ENCODE peak calls at places on chromosomes 5 and 9, in four cellular contexts. M, A, P and F are unnamed samples.

GRCh38 chr5:33527696-33528095 is 86.9 kb downstream of the TARS1 start:
- DNase-seq in P (no peak), A (no peak), M (no peak), F (no peak)

GRCh38 chr5:150789943-150790611 is 11.5 kb downstream of the SMIM3 start:
- DNase-seq in A (no peak), P (no peak), M (no peak), F (peak; percentile 75)

GRCh38 chr9:134561427-134562145 is 80.0 kb upstream of the COL5A1 start:
- DNase-seq in A (no peak), M (no peak), P (no peak), F (peak; percentile 55)

GRCh38 chr9:6149315-6149714 is 66.3 kb upstream of the IL33 start:
- DNase-seq in A (no peak), P (no peak), M (no peak), F (no peak)

GRCh38 chr9:98374385-98375051 is 119.1 kb upstream of the TBC1D2 start:
- DNase-seq in A (peak; percentile 52), P (no peak), M (peak; percentile 41), F (no peak)

GRCh38 chr5:31692561-31693221 is 53.8 kb downstream of the PDZD2 start:
- DNase-seq in P (no peak), A (no peak), M (no peak), F (peak; percentile 80)

GRCh38 chr9:38120961-38121360 is 51.9 kb upstream of the SHB start:
- DNase-seq in A (no peak), M (no peak), P (no peak), F (no peak)

GRCh38 chr9:104808030-104808614 is 44.2 kb downstream of the NIPSNAP3B start:
- DNase-seq in M (no peak), A (peak; percentile 30), P (peak; percentile 62), F (no peak)

GRCh38 chr5:150519978-150520377 is 12.0 kb downstream of the NDST1 start:
- DNase-seq in P (no peak), A (no peak), M (no peak), F (no peak)

GRCh38 chr9:116088396-116088795 is 65.2 kb upstream of the PAPPA start:
- DNase-seq in A (no peak), M (no peak), P (no peak), F (no peak)

GRCh38 chr5:151328734-151329133 is 18.6 kb downstream of the SLC36A2 start:
- DNase-seq in P (no peak), M (no peak), A (no peak), F (no peak)

GRCh38 chr5:149143470-149143869 is 2.2 kb downstream of the ABLIM3 start:
- DNase-seq in M (no peak), A (no peak), P (no peak), F (no peak)

GRCh38 chr9:71758785-71759184 is 9.5 kb downstream of the CEMIP2 start:
- DNase-seq in P (no peak), M (peak; percentile 96), A (no peak), F (no peak)

GRCh38 chr9:90964101-90965020 is 162.7 kb downstream of the SYK start:
- DNase-seq in A (peak; percentile 61), P (peak; percentile 51), M (peak; percentile 3), F (no peak)

GRCh38 chr5:52989025-52989780 is at the start of gene ITGA2:
- DNase-seq in M (peak; percentile 74), P (peak; percentile 77), A (peak; percentile 61), F (peak; percentile 68)

GRCh38 chr9:131773911-131774379 is 34.1 kb upstream of the RAPGEF1 start:
- DNase-seq in M (peak; percentile 41), P (no peak), A (peak; percentile 30), F (no peak)

GRCh38 chr9:129413537-129414376 is 207.1 kb downstream of the C9orf50 start:
- DNase-seq in P (peak; percentile 98), M (peak; percentile 90), A (peak; percentile 100), F (peak; percentile 99)

GRCh38 chr5:73378765-73379164 is 69.8 kb downstream of the FOXD1 start:
- DNase-seq in M (no peak), A (no peak), P (no peak), F (no peak)

GRCh38 chr5:73380052-73380451 is 68.5 kb downstream of the FOXD1 start:
- DNase-seq in A (no peak), M (no peak), P (peak; percentile 25), F (no peak)

GRCh38 chr5:73380710-73381586 is 67.6 kb downstream of the FOXD1 start:
- DNase-seq in P (peak; percentile 28), A (no peak), M (no peak), F (no peak)

GRCh38 chr5:73378070-73378469 is 70.5 kb downstream of the FOXD1 start:
- DNase-seq in M (no peak), A (no peak), P (no peak), F (no peak)

DNA sequence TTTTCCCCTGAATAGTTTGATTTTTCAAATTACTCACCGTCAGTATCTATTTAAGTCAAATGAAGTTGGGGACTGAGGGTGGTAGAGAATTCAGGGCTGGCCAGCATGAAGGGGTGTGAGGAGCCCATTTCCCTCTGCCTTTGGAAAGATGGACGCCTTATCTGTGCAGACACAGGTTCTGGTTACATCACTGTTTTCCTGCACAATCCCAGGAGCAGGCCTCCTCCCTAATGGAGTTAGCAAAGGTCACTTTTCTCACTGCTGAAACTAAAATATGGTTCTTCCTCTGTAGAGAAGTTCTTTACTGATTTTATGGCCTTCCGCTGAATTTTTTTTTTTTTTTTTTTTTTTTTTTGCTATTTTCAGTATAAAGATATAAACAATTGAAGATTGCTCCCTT is 69.1 kb downstream of the FOXD1 start:
- DNase-seq in P (no peak), A (no peak), M (no peak), F (no peak)
- H3K27me3 ChIP-seq in P (no peaks in the 10 kb centered on the region), A (peaks cover 56% of the 10 kb centered on the region), M (peaks cover 10% of the 10 kb centered on the region), F (peaks cover 43% of the 10 kb centered on the region)

DNA sequence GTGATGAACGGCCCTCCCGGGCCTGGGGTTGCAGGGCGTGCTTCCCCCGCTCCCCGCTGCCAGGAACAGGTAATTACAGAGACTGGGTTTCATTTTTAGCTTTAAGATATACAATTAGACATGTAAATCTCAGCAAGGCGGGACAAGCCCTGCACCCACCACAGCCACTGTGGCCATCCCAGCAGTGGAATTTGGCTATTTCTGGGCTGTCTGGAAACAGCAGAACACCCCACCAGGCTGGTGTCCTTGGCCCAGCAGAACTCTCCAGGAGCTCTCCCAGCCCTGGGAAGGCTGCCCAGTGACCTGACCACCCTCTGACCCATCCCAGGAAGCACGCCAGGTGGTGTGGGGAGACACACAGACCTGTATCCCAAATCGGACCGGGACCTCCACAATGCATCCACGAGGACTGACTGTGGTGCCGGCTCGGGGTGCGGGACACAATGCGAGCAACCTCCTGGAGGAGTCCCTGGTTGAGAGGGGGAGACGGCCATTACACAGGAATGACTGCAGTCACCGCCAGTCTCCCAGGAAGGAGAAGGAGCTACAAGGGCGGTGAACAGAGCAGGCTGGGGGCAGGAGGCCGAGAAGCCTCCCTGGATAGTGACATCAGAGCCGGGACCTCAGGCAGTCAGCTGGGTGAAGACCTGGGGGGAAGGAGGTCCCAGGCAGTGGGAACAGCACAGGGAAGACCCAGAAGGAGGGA is 17.3 kb downstream of the EEIG1 start:
- DNase-seq in M (no peak), A (no peak), P (no peak), F (peak; percentile 91)
- TF ChIP-seq POLR2AphosphoS5 in M (no peak), A (no peak), P (no peak), F (peak; percentile 86)

DNA sequence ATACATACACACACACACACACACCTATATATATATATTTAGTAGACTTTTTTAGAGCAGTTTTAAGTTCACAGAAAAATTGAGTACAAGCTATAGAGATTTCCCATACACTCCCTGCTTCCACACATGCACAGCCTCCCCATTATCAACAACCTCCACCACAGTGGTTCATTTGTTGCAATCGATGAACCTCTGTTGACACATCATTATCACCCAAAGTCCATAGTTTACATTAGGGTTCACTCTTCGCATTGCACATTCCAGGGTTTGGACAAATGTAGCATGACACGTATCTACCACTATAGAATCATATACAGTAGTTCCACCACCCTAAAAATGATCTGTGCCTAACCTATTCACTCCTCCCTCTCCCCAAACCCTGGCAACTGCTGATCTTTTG is 111.0 kb downstream of the PPP2R2B start:
- DNase-seq in A (no peak), P (no peak), M (peak; percentile 38), F (no peak)
- TF ChIP-seq EP300 in A (no peak), P (no peak), M (no peak), F (no peak)

DNA sequence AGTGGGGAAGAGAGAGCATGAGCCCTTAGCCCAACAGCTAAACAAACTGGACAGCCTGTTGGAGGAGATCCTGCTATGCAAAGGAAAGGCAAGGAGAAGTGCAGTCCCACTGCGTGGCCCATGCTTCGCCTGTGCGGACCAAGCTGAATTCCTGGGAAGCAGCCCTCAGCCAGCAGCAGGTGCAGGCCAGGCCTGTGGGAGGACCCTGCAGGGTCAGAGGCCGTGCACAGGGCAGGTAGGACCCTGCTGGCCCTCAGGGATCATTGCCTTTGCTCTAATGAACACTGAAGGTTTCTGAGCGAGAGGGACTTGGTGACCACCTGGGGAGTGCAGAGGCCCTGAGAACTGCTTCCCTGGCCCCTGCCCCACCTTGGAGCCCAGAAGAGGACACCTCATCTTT is 6.0 kb upstream of the SLC6A19 start:
- DNase-seq in M (no peak), P (no peak), A (no peak), F (no peak)
- H3K27me3 ChIP-seq in M (peaks cover 37% of the 10 kb centered on the region), P (peaks cover 53% of the 10 kb centered on the region), A (peaks cover 6% of the 10 kb centered on the region), F (peaks cover 60% of the 10 kb centered on the region)

GRCh38 chr9:114210691-114211276 is 55.4 kb downstream of the COL27A1 start:
- DNase-seq in P (no peak), A (no peak), M (no peak), F (no peak)

GRCh38 chr9:114207034-114207815 is 51.9 kb downstream of the COL27A1 start:
- DNase-seq in M (no peak), P (no peak), A (no peak), F (peak; percentile 79)

GRCh38 chr9:114207845-114208244 is 52.5 kb downstream of the COL27A1 start:
- DNase-seq in P (no peak), A (no peak), M (no peak), F (no peak)

GRCh38 chr9:114206221-114206760 is 51.0 kb downstream of the COL27A1 start:
- DNase-seq in M (no peak), P (no peak), A (no peak), F (no peak)

GRCh38 chr9:114209151-114209550 is 53.8 kb downstream of the COL27A1 start:
- DNase-seq in A (no peak), P (no peak), M (no peak), F (no peak)
- TF ChIP-seq POLR2AphosphoS5 in A (no peak), P (no peak), M (no peak), F (no peak)

DNA sequence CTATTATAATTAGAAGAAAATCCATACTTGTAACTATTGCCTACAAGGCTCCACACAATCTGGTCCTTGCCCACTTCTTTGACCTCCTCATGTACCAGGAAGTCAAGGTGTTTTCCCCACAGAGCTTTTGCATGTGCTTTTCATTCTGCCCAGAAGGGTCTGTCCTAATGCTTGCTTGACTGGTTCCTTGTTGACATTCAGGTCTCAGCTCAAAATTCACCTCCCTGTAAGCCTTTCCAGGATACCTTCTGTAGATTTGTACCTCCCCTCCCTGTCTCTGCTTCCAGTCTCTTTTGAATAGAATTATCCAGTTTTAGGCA is 33.6 kb upstream of the HSD17B4 start:
- DNase-seq in P (no peak), A (peak; percentile 36), M (no peak), F (no peak)
- TF ChIP-seq EP300 in P (no peak), A (no peak), M (no peak), F (no peak)